ENCODE peak calls at places on chromosomes 5 and 9, in five cellular contexts. G is A549; S is stimulated activated naive CD4-positive, alpha-beta T cell; E is hypothalamus; J is NCI-H1092. H is an unnamed sample.

GRCh38 chr5:36744041-36744677 is 132.4 kb upstream of the NIPBL start:
- DNase-seq in S (no peak), J (no peak), E (no peak), G (no peak), H (peak; percentile 2)

GRCh38 chr5:140483055-140483454 is 64.4 kb upstream of the EIF4EBP3 start:
- DNase-seq in G (no peak), E (no peak), J (no peak), S (no peak), H (no peak)

GRCh38 chr5:179129607-179130071 is 69.5 kb downstream of the ZNF354C start:
- DNase-seq in S (no peak), G (no peak), E (no peak), J (no peak), H (no peak)

GRCh38 chr5:76104027-76104426 is 20.8 kb downstream of the SV2C start:
- DNase-seq in E (no peak), G (no peak), J (no peak), S (no peak), H (peak; percentile 22)

GRCh38 chr5:156522651-156523529 is 195.9 kb downstream of the SGCD start:
- DNase-seq in G (no peak), S (no peak), E (no peak), J (no peak), H (no peak)

GRCh38 chr5:81021486-81021885 is 61.3 kb downstream of the RASGRF2 start:
- DNase-seq in G (no peak), E (no peak), S (no peak), J (no peak), H (no peak)

GRCh38 chr5:50440651-50441478 is at the start of gene EMB:
- DNase-seq in E (no peak), S (peak; percentile 88), J (no peak), G (peak; percentile 63), H (no peak)

GRCh38 chr5:72478276-72478675 is 28.9 kb downstream of the ZNF366 start:
- DNase-seq in J (no peak), G (no peak), S (no peak), E (no peak), H (no peak)

GRCh38 chr5:73418244-73418691 is 30.3 kb downstream of the FOXD1 start:
- DNase-seq in J (no peak), E (peak; percentile 17), S (no peak), G (no peak), H (no peak)

GRCh38 chr5:169547508-169547907 is 36.1 kb upstream of the SPDL1 start:
- DNase-seq in J (no peak), G (no peak), E (no peak), S (no peak), H (no peak)

GRCh38 chr9:83583151-83584014 is 39.6 kb upstream of the IDNK start:
- DNase-seq in E (no peak), G (peak; percentile 55), J (peak; percentile 12), S (peak; percentile 14), H (peak; percentile 17)

GRCh38 chr9:92426501-92426900 is 2.2 kb upstream of the OMD start:
- DNase-seq in E (no peak), G (no peak), J (no peak), S (no peak), H (no peak)

GRCh38 chr9:129321511-129322021 is 143.5 kb upstream of the IER5L start:
- DNase-seq in J (no peak), S (no peak), G (no peak), E (no peak), H (no peak)

GRCh38 chr9:136857166-136857565 is 5.0 kb downstream of the MAMDC4 start:
- DNase-seq in S (no peak), G (no peak), J (no peak), E (no peak), H (no peak)

GRCh38 chr5:122439645-122440044 is 127.6 kb downstream of the SNCAIP start:
- DNase-seq in G (no peak), J (no peak), E (no peak), S (no peak), H (no peak)

GRCh38 chr5:139415869-139416268 is 12.0 kb upstream of the SPATA24 start:
- DNase-seq in E (no peak), G (no peak), S (no peak), J (no peak), H (no peak)

GRCh38 chr5:154400678-154401077 is 45.1 kb upstream of the SAP30L start:
- DNase-seq in S (no peak), J (no peak), G (no peak), E (no peak), H (no peak)

GRCh38 chr9:134167530-134167931 is 3.2 kb upstream of the RNU6ATAC start:
- DNase-seq in G (peak; percentile 19), S (no peak), J (no peak), E (no peak), H (no peak)

GRCh38 chr5:144205141-144205551 is 34.5 kb downstream of the KCTD16 start:
- DNase-seq in J (no peak), G (peak; percentile 34), E (no peak), S (no peak), H (peak; percentile 56)

GRCh38 chr9:37740128-37740527 is 13.5 kb upstream of the TRMT10B start:
- DNase-seq in E (no peak), G (no peak), S (no peak), J (no peak), H (no peak)

GRCh38 chr9:135797507-135798302 is 95.7 kb downstream of the KCNT1 start:
- DNase-seq in S (no peak), G (peak; percentile 62), E (no peak), J (no peak), H (no peak)

GRCh38 chr9:70602364-70603019 is 188.0 kb upstream of the KLF9 start:
- DNase-seq in E (no peak), J (peak; percentile 63), G (peak; percentile 71), S (peak; percentile 63), H (peak; percentile 44)

GRCh38 chr5:151280443-151280842 is 23.1 kb downstream of the SLC36A3 start:
- DNase-seq in E (no peak), S (no peak), G (no peak), J (no peak), H (no peak)

GRCh38 chr9:32248189-32248712 is 136.2 kb upstream of the ACO1 start:
- DNase-seq in G (no peak), J (no peak), S (no peak), E (no peak), H (no peak)

GRCh38 chr9:137106662-137107292 is 7.8 kb downstream of the DPP7 start:
- DNase-seq in S (no peak), G (no peak), E (no peak), J (no peak), H (no peak)

GRCh38 chr5:26482817-26483375 is 555.5 kb downstream of the CDH9 start:
- DNase-seq in J (peak; percentile 45), E (no peak), G (peak; percentile 75), S (no peak), H (peak; percentile 12)

GRCh38 chr9:133701321-133701980 is 36.7 kb downstream of the SARDH start:
- DNase-seq in J (no peak), G (no peak), S (peak; percentile 82), E (no peak), H (no peak)

GRCh38 chr5:57804007-57804444 is 321.4 kb upstream of the ACTBL2 start:
- DNase-seq in E (no peak), J (no peak), G (no peak), S (no peak), H (peak; percentile 21)

GRCh38 chr5:56069652-56070226 is 75.0 kb upstream of the IL6ST start:
- DNase-seq in S (no peak), G (no peak), E (no peak), J (no peak), H (no peak)

GRCh38 chr5:96816430-96816939 is 8.7 kb upstream of the ERAP1 start:
- DNase-seq in J (no peak), S (peak; percentile 79), E (no peak), G (no peak), H (no peak)

GRCh38 chr9:3682186-3682585 is 156.4 kb upstream of the RFX3 start:
- DNase-seq in S (no peak), J (no peak), E (no peak), G (no peak), H (no peak)

GRCh38 chr9:115262477-115262876 is 144.5 kb upstream of the TNC start:
- DNase-seq in G (peak; percentile 96), J (peak; percentile 99), S (no peak), E (peak; percentile 3), H (peak; percentile 80)

H was measured in Caki2.